ENCODE peak calls at places on chromosomes 6 and 20, in four cellular contexts. L is astrocyte of the spinal cord, F is lung, R is esophagus squamous epithelium. B is an unnamed sample.

GRCh38 chr20:44747166-44748004 is 1.7 kb downstream of the KCNK15 start:
- DNase-seq in L (peak; percentile 69), R (no peak), F (peak; percentile 90), B (peak; percentile 83)

GRCh38 chr20:9610665-9611064 is 96.3 kb downstream of the LAMP5 start:
- DNase-seq in F (no peak), R (no peak), L (no peak), B (no peak)

GRCh38 chr20:45104786-45105185 is 3.9 kb upstream of the KCNS1 start:
- DNase-seq in R (no peak), L (peak; percentile 77), F (no peak), B (peak; percentile 80)

GRCh38 chr6:93676506-93676905 is 257.1 kb upstream of the EPHA7 start:
- DNase-seq in F (no peak), L (no peak), R (no peak), B (no peak)

GRCh38 chr6:14709066-14709670 is 536.7 kb upstream of the JARID2 start:
- DNase-seq in F (no peak), R (no peak), L (no peak), B (no peak)

GRCh38 chr20:59603727-59604608 is at the start of gene PHACTR3:
- DNase-seq in R (no peak), L (no peak), F (no peak), B (no peak)

GRCh38 chr6:44696099-44696498 is 308.6 kb downstream of the CDC5L start:
- DNase-seq in R (no peak), L (peak; percentile 79), F (no peak), B (peak; percentile 24)

GRCh38 chr6:149026530-149026942 is 279.7 kb downstream of the UST start:
- DNase-seq in F (no peak), L (peak; percentile 91), R (no peak), B (peak; percentile 96)

GRCh38 chr20:54062812-54063280 is 7.5 kb downstream of the BCAS1 start:
- DNase-seq in F (no peak), L (peak; percentile 43), R (no peak), B (peak; percentile 73)

GRCh38 chr6:106799008-106799952 is 169.9 kb downstream of the QRSL1 start:
- DNase-seq in F (no peak), R (no peak), L (peak; percentile 71), B (peak; percentile 45)

GRCh38 chr20:57498425-57499400 is 26.2 kb downstream of the CTCFL start:
- DNase-seq in R (no peak), F (no peak), L (peak; percentile 6), B (peak; percentile 18)

GRCh38 chr20:36351937-36352336 is 45.8 kb downstream of the DLGAP4 start:
- DNase-seq in L (no peak), F (no peak), R (no peak), B (no peak)

GRCh38 chr20:32537657-32538525 is 47.2 kb downstream of the NOL4L start:
- DNase-seq in R (no peak), F (no peak), L (no peak), B (no peak)

GRCh38 chr20:32535316-32535952 is 49.7 kb downstream of the NOL4L start:
- DNase-seq in F (no peak), L (no peak), R (no peak), B (no peak)

GRCh38 chr20:32535953-32536823 is 48.9 kb downstream of the NOL4L start:
- DNase-seq in R (peak; percentile 26), L (no peak), F (no peak), B (no peak)

GRCh38 chr20:32538526-32538918 is 46.6 kb downstream of the NOL4L start:
- DNase-seq in L (no peak), R (no peak), F (no peak), B (peak; percentile 52)

DNA sequence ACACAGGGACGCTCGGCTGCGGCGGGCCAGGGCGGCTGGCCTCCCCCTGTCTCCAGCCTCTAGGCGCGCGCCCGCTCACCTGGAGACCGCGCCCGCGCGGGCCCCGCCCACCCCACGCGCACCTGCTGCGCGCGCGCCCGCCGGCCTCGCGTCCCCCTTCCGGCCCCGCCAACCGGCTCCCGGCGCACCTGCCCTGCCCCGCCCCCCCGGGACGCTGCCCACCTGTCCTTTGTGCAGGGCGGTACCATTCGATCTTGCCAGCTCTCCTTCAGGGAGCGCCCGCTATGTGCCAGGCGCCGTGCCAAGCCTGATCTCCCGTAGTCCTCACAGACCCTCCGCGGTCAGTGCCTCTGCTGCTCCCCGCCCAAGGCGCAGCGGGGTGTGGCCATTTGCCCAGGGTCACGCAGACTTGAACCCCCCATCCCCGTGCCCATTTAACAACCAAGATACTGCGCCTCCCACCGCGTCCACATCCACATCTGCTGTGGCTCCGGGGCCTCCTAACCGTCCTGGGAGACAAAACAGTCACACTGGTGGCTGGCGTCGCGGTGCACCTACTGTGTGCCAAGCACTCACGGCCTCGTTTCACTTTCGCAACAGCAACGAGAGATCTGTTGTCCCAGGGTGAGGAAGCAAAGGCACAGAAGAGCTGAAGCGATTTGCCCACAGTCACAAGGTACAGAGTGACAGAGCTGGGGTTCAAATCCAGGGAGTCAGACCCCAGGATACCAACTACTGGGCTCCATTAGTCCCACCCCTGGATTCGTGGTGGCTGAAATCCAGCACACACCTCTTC is 48.1 kb downstream of the NOL4L start:
- DNase-seq in F (peak; percentile 42), R (no peak), L (no peak), B (no peak)
- H3K4me3 ChIP-seq in F (peak overlapping the region; percentile 22), R (peak overlapping the region; percentile 30), L (peak overlapping the region; percentile 1), B (peak overlapping the region; percentile 13)

GRCh38 chr6:10424005-10424404 is 9.1 kb upstream of the TFAP2A start:
- DNase-seq in L (no peak), R (no peak), F (no peak), B (no peak)

GRCh38 chr6:10420546-10421507 is 6.0 kb upstream of the TFAP2A start:
- DNase-seq in F (no peak), L (no peak), R (no peak), B (no peak)

GRCh38 chr6:10421508-10422281 is 6.8 kb upstream of the TFAP2A start:
- DNase-seq in R (no peak), F (no peak), L (no peak), B (no peak)

GRCh38 chr6:10419749-10420545 is 5.1 kb upstream of the TFAP2A start:
- DNase-seq in F (no peak), R (no peak), L (no peak), B (no peak)

GRCh38 chr6:10422282-10423034 is 7.6 kb upstream of the TFAP2A start:
- DNase-seq in L (no peak), F (no peak), R (no peak), B (no peak)
- TF ChIP-seq CTCF in L (no peak), F (no peak), R (no peak), B (no peak)

DNA sequence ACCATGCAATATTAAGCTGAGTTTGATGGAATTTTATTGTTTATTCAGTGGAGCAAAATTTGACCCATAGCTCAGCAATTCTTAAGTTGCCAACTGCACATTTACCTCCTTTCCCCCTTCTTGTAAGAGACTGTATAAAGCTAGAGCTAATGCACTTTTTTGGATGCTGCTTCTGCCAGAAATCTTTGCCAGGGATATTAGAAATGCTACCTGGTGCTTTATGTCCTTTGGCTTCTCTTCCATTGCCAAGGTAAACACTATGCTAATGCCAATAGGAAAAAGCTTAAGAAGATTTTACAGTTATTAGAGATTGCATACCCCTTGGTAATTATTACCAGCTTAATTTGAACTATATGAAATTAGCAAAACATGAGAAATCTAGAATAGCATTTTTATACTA is 79.0 kb upstream of the OGFRL1 start:
- DNase-seq in R (no peak), F (no peak), L (no peak), B (no peak)
- H3K4me3 ChIP-seq in R (no peak overlapping the region), F (no peak overlapping the region), L (no peak overlapping the region), B (no peak overlapping the region)

GRCh38 chr6:155154158-155154830 is 109.5 kb upstream of the CLDN20 start:
- DNase-seq in R (no peak), F (no peak), L (peak; percentile 93), B (peak; percentile 80)

GRCh38 chr6:155150967-155151671 is 112.7 kb upstream of the CLDN20 start:
- DNase-seq in R (no peak), F (no peak), L (no peak), B (no peak)

GRCh38 chr6:155147958-155148663 is 115.7 kb upstream of the CLDN20 start:
- DNase-seq in R (no peak), L (no peak), F (no peak), B (no peak)

GRCh38 chr6:155155787-155156447 is 107.9 kb upstream of the CLDN20 start:
- DNase-seq in L (no peak), R (no peak), F (no peak), B (no peak)

DNA sequence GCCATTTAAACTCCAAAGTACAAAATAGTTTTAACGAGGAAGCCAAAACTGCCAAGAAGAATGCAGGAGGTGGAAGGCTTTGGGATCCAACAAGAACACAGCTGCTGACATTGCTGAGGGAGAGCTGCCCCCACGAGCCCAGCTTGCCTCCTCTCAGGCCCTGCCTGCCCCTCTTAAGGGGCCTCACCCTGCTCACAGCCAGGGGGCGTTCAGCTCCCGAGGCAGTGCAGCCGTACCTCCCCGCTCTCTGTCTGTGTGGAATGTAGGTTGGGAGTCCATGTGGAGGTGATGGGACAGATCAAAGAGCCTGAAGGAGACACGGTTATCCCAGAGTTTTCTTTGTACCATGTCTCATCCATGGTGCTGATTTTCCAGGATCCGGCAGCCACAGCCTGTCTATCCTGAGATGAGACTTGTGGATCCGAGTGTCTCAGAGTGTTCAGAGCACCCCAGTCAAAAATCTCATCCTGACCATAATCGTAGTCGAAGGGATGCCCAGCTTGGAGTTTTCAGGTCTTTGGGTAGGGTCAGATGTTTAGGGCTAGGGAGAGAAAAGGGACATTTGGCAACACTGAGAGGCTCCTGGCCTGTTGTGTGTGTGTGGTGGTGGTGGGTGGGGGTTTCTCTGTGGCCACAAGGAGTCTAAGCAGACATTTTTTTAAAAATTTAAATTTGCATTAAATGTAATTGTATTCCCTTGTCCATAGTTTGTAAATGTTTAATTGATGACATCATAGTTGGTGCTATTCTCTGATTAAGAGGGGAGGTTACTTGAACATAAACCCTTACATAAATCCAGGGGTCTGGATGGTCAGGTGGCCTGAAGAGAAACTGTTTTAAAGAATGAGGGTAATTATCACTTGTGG is 111.4 kb upstream of the CLDN20 start:
- DNase-seq in R (no peak), L (no peak), F (no peak), B (peak; percentile 20)
- TF ChIP-seq CTCF in R (no peak), L (peak; percentile 17), F (no peak), B (peak; percentile 12)

DNA sequence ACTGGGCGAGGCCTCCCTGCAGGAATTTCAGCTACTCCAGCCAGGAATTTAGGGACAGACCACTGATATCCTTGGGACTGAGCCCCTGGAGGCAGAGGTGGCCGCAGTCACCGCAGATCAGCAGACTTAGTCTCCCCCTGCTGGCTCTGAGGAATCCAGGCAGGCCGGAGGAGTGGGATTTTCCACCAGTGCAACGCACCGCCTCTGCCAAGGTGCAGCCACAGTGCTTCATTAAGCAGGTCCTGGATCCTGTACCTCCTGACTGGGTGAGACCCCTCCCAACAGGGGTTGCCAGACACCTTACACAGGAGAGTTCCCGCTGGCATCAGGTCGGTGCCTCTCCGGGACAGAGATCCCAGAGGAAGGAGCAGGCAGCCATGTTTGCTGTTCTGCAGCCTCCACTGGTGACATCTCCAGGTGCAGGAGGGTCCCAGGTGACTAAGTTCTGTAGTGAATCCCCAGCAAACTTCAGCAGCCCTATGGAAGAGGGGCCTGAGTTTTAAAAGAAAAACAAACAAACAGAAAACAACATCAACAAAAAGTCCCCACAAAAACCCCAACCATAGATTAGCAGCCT is 515.2 kb downstream of the FRK start:
- DNase-seq in R (no peak), L (no peak), F (no peak), B (no peak)
- H3K4me3 ChIP-seq in R (no peak overlapping the region), L (no peak overlapping the region), F (no peak overlapping the region), B (no peak overlapping the region)

B was measured in cardiac fibroblast.